ENCODE peak calls at places on chromosome 5, in eight cellular contexts. D, J, O, N, H, P, Z and M are unnamed samples.

GRCh38 chr5:76084496-76085285 is 1.5 kb downstream of the SV2C start:
- DNase-seq in D (peak; percentile 62), P (no peak), N (no peak), H (no peak), J (no peak), O (peak; percentile 76), Z (no peak), M (no peak)

GRCh38 chr5:138241688-138242547 is 28.8 kb upstream of the CDC23 start:
- DNase-seq in N (no peak), H (peak; percentile 10), O (peak; percentile 69), Z (peak; percentile 15), J (no peak), D (peak; percentile 69), P (peak; percentile 22), M (no peak)

GRCh38 chr5:79505138-79505537 is 8.8 kb downstream of the HOMER1 start:
- DNase-seq in Z (no peak), O (no peak), J (no peak), N (no peak), D (no peak), P (no peak), H (no peak), M (no peak)

GRCh38 chr5:149147673-149148072 is 6.4 kb downstream of the ABLIM3 start:
- DNase-seq in O (no peak), N (no peak), D (no peak), J (no peak), P (no peak), Z (no peak), H (no peak), M (no peak)

GRCh38 chr5:6551287-6551954 is 81.4 kb downstream of the NSUN2 start:
- DNase-seq in N (no peak), D (no peak), P (no peak), J (no peak), O (no peak), H (no peak), Z (no peak), M (no peak)

GRCh38 chr5:89297111-89297510 is 414.1 kb upstream of the MEF2C start:
- DNase-seq in O (no peak), H (no peak), N (no peak), P (no peak), Z (no peak), D (no peak), J (no peak), M (no peak)

GRCh38 chr5:131209506-131210191 is 38.9 kb downstream of the LYRM7 start:
- DNase-seq in O (peak; percentile 74), H (no peak), J (no peak), N (peak; percentile 66), Z (no peak), P (no peak), D (no peak), M (no peak)

GRCh38 chr5:16856531-16856930 is 79.6 kb downstream of the MYO10 start:
- DNase-seq in Z (no peak), N (no peak), J (peak; percentile 86), D (no peak), H (no peak), P (no peak), O (no peak), M (no peak)

GRCh38 chr5:92017786-92018185 is 634.7 kb upstream of the ARRDC3 start:
- DNase-seq in D (no peak), H (no peak), J (no peak), P (no peak), N (no peak), O (no peak), Z (no peak), M (no peak)

GRCh38 chr5:52853573-52854163 is 66.0 kb downstream of the ITGA1 start:
- DNase-seq in J (no peak), N (no peak), O (no peak), P (no peak), D (no peak), H (no peak), Z (no peak), M (no peak)

GRCh38 chr5:178319541-178320041 is 87.0 kb upstream of the PHYKPL start:
- DNase-seq in P (no peak), D (peak; percentile 63), J (no peak), O (no peak), Z (no peak), N (no peak), H (no peak), M (no peak)

GRCh38 chr5:1202798-1203185 is 1.4 kb downstream of the SLC6A19 start:
- DNase-seq in N (no peak), Z (no peak), P (no peak), J (no peak), O (no peak), H (no peak), D (no peak), M (no peak)

GRCh38 chr5:1203311-1203967 is 2.0 kb downstream of the SLC6A19 start:
- DNase-seq in J (no peak), N (no peak), P (no peak), O (no peak), H (no peak), D (no peak), Z (no peak), M (no peak)

GRCh38 chr5:1204693-1205242 is 3.4 kb downstream of the SLC6A19 start:
- DNase-seq in N (no peak), P (peak; percentile 33), J (no peak), H (no peak), D (no peak), O (peak; percentile 80), Z (no peak), M (no peak)

GRCh38 chr5:1205255-1206180 is 4.1 kb downstream of the SLC6A19 start:
- DNase-seq in P (no peak), D (no peak), H (no peak), N (no peak), O (no peak), J (no peak), Z (no peak), M (no peak)

DNA sequence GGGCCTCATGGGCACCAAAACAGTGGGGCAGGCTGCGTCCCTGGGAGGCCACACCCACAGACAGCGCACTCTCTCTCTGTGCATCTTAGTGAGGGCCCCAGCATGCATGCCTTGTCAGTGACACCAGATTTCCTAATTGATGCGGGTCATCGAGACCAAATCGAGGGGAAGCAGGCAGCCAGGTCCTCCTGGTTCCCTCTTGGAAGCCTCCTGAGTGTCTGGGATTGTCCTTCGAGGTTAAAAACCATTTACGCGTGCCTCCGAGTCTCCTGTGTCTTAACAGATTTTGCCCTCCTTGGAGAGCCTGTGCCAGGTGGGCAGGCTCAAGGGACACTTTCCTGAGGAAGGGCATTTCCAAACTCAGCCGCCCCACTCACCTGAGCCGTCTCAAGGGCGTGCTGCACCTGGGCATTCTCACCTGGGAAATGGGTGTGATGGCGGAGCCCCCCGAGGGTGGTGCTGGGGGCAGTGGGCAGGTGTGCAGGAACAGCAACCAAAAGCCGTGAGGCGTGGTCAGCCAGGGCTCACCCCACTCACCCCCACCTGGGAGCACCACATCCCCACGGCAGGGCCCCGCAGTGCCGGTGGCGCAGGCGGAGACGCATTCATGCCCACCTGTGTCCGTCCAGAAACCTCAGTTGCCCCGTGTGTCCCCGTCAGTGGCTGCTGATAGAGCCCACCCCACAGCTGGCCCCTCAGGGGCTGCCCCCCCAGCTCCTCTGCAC is 2.7 kb downstream of the SLC6A19 start:
- DNase-seq in D (no peak), J (no peak), N (no peak), H (no peak), Z (no peak), P (no peak), O (no peak), M (no peak)
- H3K4me3 ChIP-seq in D (no peak overlapping the region), J (no peak overlapping the region), N (no peak overlapping the region), H (no peak overlapping the region), Z (no peak overlapping the region), P (no peak overlapping the region), O (no peak overlapping the region), M (no peak overlapping the region)

DNA sequence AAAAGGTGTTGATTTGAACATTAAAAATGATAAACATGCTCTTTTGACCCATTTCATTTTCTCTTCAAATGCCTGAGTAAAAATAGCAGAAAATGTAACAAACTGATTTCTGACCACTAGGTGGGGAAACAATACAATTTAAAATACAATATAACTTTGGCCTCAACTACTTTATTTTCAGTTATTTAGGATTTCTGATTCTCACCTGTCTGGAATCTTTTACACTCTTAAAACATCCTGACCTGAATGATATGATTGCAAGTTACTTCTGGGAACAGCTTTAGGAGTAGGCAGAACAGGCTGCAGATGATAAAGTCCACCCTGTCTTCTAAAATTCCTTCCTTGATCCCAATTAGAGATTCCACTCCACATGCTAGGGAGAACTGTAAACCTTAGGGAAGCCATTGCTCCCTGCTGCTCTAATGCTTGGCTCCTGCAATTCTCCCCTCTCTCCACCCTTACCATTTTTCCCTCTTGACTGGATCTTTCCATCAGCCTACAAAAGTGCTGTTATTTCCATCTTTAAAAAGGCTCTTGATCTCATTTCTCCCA is 70.3 kb downstream of the FYB1 start:
- DNase-seq in J (no peak), H (no peak), P (no peak), N (no peak), Z (no peak), O (no peak), D (no peak), M (no peak)
- TF ChIP-seq CTCF in J (no peak), H (peak; percentile 37), P (peak; percentile 35), N (peak; percentile 69), Z (peak; percentile 37), O (peak; percentile 41), D (peak; percentile 37), M (no peak)

DNA sequence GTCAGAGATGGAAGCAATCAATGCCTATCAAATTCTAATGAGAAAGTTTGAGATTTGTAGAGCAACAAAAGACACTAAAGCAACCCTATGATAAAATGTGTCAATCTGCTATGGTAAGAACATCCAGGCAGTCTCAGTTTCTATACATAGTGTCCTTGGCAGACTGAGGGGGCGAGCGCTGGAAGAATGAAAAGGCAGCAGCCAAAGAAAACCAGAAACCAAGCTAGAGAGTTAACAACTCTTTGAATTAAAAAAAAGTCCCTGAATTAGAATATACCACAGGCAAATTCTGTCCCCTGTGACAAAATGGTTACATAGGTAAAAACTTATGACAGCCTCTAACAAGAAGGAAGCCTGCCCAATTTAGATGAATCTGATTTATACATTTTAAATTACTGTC is 106.7 kb downstream of the OXCT1 start:
- DNase-seq in D (no peak), N (no peak), J (no peak), Z (no peak), P (no peak), O (no peak), H (no peak), M (no peak)
- H3K27ac ChIP-seq in D (no peak overlapping the region), N (no peak overlapping the region), J (no peak overlapping the region), Z (no peak overlapping the region), P (no peak overlapping the region), O (no peak overlapping the region), H (no peak overlapping the region), M (peak overlapping the region; percentile 13)

GRCh38 chr5:144191461-144191860 is 20.8 kb downstream of the KCTD16 start:
- DNase-seq in H (no peak), D (no peak), P (no peak), O (no peak), N (no peak), J (no peak), Z (no peak), M (no peak)

GRCh38 chr5:144189800-144190429 is 19.2 kb downstream of the KCTD16 start:
- DNase-seq in P (no peak), J (no peak), H (no peak), O (no peak), Z (no peak), N (peak; percentile 75), D (peak; percentile 56), M (no peak)

GRCh38 chr5:144183254-144183889 is 12.7 kb downstream of the KCTD16 start:
- DNase-seq in D (no peak), N (no peak), J (no peak), Z (no peak), P (no peak), O (peak; percentile 17), H (no peak), M (no peak)

GRCh38 chr5:144191998-144192397 is 21.3 kb downstream of the KCTD16 start:
- DNase-seq in H (no peak), J (peak; percentile 55), P (no peak), O (peak; percentile 48), D (no peak), Z (no peak), N (peak; percentile 54), M (no peak)

GRCh38 chr5:144187699-144188294 is 17.1 kb downstream of the KCTD16 start:
- DNase-seq in N (peak; percentile 83), Z (no peak), D (peak; percentile 61), J (no peak), O (no peak), H (peak; percentile 17), P (no peak), M (no peak)
- H3K4me3 ChIP-seq in N (no peak overlapping the region), Z (no peak overlapping the region), D (no peak overlapping the region), J (no peak overlapping the region), O (no peak overlapping the region), H (no peak overlapping the region), P (no peak overlapping the region), M (no peak overlapping the region)